ENCODE peak calls at places on chromosomes 16 and 17, in six cellular contexts. U is neuronal stem cell, M is mesenchymal stem cell, T is mesendoderm, O is IMR-90, D is H1. B is an unnamed sample. For H3K36me3, the result is how much of the 10 kb centered on the place peaks cover.

GRCh38 chr17:49471089-49471683 is 23.9 kb upstream of the NGFR start:
- DNase-seq in M (peak), U (no peak), D (no peak), T (peak), O (no peak), B (peak)

GRCh38 chr17:33504571-33504970 is 211.5 kb upstream of the ASIC2 start:
- DNase-seq in D (no peak), U (no peak), O (no peak), M (no peak), T (no peak), B (no peak)

GRCh38 chr17:50363217-50364060 is 9.5 kb downstream of the MRPL27 start:
- DNase-seq in O (peak), T (peak), M (peak), D (peak), U (peak), B (no peak)

GRCh38 chr16:29815032-29815721 is 775 bp upstream of the PAGR1 start:
- DNase-seq in U (no peak), O (no peak), M (peak), T (peak), D (no peak), B (peak)

GRCh38 chr17:44122825-44123355 is 551 bp downstream of the HDAC5 start:
- DNase-seq in T (peak), O (no peak), U (no peak), D (no peak), M (no peak), B (no peak)

GRCh38 chr16:65070831-65071230 is 51.0 kb downstream of the CDH11 start:
- DNase-seq in O (peak), U (peak), M (peak), T (peak), D (peak), B (peak)

GRCh38 chr17:7204828-7205461 is 14.7 kb downstream of the DLG4 start:
- DNase-seq in T (peak), U (peak), D (peak), M (peak), O (peak), B (peak)

GRCh38 chr17:59607817-59608403 is 11.8 kb upstream of the CLTC start:
- DNase-seq in T (peak), D (no peak), U (no peak), O (no peak), M (no peak), B (peak)

GRCh38 chr17:73043686-73044581 is 48.6 kb downstream of the SLC39A11 start:
- DNase-seq in D (no peak), T (no peak), U (no peak), M (no peak), O (peak), B (no peak)

GRCh38 chr16:21952040-21952792 is 945 bp upstream of the UQCRC2 start:
- DNase-seq in D (no peak), M (peak), O (peak), U (peak), T (peak), B (peak)

GRCh38 chr17:82232876-82233785 is 4.3 kb downstream of the SLC16A3 start:
- DNase-seq in O (no peak), T (no peak), U (no peak), M (no peak), D (no peak), B (no peak)

GRCh38 chr17:5699789-5700188 is 115.5 kb upstream of the NLRP1 start:
- DNase-seq in M (no peak), O (no peak), D (no peak), U (no peak), T (peak), B (no peak)

GRCh38 chr17:17888821-17889220 is 52.0 kb upstream of the SREBF1 start:
- DNase-seq in M (no peak), O (peak), T (peak), D (no peak), U (no peak), B (no peak)

GRCh38 chr17:69502488-69502887 is 88.0 kb downstream of the MAP2K6 start:
- DNase-seq in D (no peak), U (no peak), O (no peak), T (no peak), M (no peak), B (no peak)

GRCh38 chr16:68499011-68499410 is 40.1 kb upstream of the ZFP90 start:
- DNase-seq in T (no peak), U (no peak), D (no peak), O (no peak), M (no peak), B (no peak)

GRCh38 chr17:3534881-3535252 is 22.7 kb downstream of the TRPV3 start:
- DNase-seq in U (no peak), T (peak), D (no peak), M (peak), O (peak), B (no peak)

GRCh38 chr17:75681289-75681688 is 14.2 kb downstream of the SAP30BP start:
- DNase-seq in T (no peak), M (peak), D (no peak), O (peak), U (no peak), B (peak)

GRCh38 chr16:3518983-3519343 is 18.2 kb downstream of the CLUAP1 start:
- DNase-seq in U (no peak), M (no peak), D (no peak), O (no peak), T (no peak), B (no peak)

GRCh38 chr17:72948115-72948514 is 144.4 kb downstream of the SLC39A11 start:
- DNase-seq in M (no peak), D (no peak), T (no peak), U (no peak), O (no peak), B (no peak)

GRCh38 chr16:11576427-11577289 is 10.1 kb downstream of the LITAF start:
- DNase-seq in T (no peak), U (no peak), O (no peak), D (no peak), M (peak), B (no peak)

GRCh38 chr16:67415872-67416793 is at the start of gene ZDHHC1:
- DNase-seq in D (no peak), T (peak), M (peak), O (peak), U (peak), B (no peak)

GRCh38 chr17:7336240-7337175 is at the start of gene ACAP1:
- DNase-seq in U (no peak), M (no peak), D (peak), T (peak), O (no peak), B (no peak)

GRCh38 chr16:49638696-49639629 is 216.9 kb downstream of the ZNF423 start:
- DNase-seq in M (peak), T (no peak), O (peak), U (no peak), D (no peak), B (no peak)

GRCh38 chr16:55169780-55170179 is 154.2 kb upstream of the IRX6 start:
- DNase-seq in U (no peak), O (no peak), M (no peak), T (no peak), D (no peak), B (no peak)

GRCh38 chr17:60421273-60422161 is 772 bp upstream of the CHCT1 start:
- DNase-seq in D (peak), T (peak), O (peak), M (peak), U (peak), B (peak)

GRCh38 chr17:76385892-76386786 is 1.7 kb downstream of the SPHK1 start:
- DNase-seq in M (peak), O (peak), D (no peak), T (peak), U (peak), B (peak)

GRCh38 chr17:77352441-77352840 is 211.7 kb downstream of the SEC14L1 start:
- DNase-seq in U (no peak), T (no peak), M (no peak), O (no peak), D (no peak), B (no peak)

GRCh38 chr16:81167851-81168250 is 70.6 kb upstream of the BCO1 start:
- DNase-seq in M (no peak), O (no peak), T (no peak), U (no peak), D (no peak), B (no peak)
- H3K23ac ChIP-seq in M (no peak), O (no peak), T (no peak), U (no peak), D (no peak), B (no peak)

GRCh38 chr17:4554441-4554996 is 665 bp downstream of the MYBBP1A start:
- DNase-seq in O (no peak), T (no peak), U (no peak), M (no peak), D (no peak), B (no peak)
- H3K36me3 ChIP-seq in O (under half), T (under half), U (under half), M (under half), D (under half), B (under half)

DNA sequence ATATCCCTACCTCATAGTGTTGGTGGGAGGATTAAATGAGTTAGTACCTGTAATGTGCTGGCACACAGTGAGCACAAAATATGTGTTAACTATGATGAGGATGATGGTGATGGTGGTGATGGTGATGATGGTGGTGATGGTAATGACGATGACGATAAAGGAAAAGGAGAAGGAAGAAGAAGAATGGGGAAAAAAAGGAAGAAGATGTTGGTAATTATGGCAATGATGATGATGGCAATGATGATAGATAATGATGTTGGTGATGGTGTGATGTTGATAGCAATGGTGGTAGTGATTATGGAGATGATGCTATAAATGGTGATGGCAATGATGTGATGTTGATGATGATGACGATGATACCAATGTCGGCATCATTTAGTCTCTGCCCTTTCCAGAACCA is 270.2 kb downstream of the GRIN2A start:
- DNase-seq in D (no peak), M (no peak), U (no peak), T (no peak), O (no peak), B (no peak)
- H3K23ac ChIP-seq in D (no peak), M (no peak), U (no peak), T (no peak), O (no peak), B (no peak)

DNA sequence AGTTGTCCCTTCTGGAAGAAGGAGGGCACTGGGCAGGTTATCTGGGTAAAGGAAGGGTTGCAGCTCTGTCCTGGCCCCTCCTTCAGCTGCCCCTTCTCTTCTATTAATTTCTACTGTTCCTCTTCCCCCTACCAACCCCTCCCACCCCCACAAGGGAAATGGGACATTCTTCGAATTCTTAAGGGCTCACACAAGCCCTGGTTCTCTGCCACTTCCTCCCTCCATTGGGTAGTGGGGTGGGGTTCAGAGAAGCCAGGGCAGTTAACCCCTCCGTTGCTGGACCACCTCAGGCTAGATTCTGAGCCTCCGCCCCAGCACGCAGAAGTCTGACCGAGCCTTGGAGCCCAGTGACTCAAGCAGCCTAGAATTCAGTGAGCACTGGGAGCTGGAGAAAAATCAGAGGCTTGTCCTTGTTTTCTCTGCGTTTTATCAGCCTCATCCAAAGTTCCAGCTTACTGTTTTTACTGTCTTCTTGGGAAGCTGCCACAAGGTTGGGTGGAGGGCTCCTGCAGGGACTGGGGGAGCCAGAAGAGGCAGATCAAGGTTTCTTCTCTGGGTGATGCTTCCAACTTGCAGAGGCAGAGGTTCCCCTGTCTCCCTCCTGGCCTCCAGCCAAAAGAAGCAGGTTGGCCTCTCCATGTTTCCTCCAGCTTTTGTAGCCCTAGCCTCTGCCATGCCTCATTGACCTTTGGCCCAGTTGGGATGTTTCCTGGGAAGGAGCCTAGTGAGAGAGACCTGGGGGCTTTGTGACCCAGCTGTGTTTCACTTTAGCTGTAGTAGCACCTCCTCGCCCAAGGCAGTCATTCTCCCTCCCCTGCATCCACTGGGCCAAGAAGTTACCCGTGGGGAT is 10.2 kb downstream of the LASP1 start:
- DNase-seq in D (peak), M (peak), T (peak), O (peak), U (no peak), B (no peak)
- H3K36me3 ChIP-seq in D (under half), M (half or more), T (under half), O (half or more), U (half or more), B (under half)

DNA sequence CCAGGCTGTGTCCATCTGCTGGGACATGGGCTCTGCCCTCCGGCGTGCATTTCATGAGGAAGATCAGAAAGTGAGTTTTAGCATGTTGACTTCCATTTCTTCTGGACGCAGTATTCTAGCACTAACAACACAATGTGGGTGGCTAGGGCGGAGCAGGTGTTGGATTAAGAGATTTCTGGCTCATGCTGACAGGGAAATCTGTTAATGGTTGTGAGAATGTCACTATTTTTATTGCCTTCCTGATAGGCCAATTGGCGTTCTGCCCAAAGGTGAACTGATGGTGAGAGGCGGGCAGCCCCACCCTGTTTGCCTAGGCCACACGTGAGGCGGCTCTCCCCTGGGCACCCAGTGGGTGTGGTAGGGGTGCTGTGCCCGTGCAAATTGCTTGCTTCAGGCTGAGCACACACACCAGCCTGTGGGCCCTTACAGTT is 30.8 kb downstream of the PGS1 start:
- DNase-seq in D (no peak), O (no peak), M (no peak), U (no peak), T (no peak), B (no peak)
- H3K23ac ChIP-seq in D (no peak), O (no peak), M (no peak), U (no peak), T (no peak), B (no peak)

DNA sequence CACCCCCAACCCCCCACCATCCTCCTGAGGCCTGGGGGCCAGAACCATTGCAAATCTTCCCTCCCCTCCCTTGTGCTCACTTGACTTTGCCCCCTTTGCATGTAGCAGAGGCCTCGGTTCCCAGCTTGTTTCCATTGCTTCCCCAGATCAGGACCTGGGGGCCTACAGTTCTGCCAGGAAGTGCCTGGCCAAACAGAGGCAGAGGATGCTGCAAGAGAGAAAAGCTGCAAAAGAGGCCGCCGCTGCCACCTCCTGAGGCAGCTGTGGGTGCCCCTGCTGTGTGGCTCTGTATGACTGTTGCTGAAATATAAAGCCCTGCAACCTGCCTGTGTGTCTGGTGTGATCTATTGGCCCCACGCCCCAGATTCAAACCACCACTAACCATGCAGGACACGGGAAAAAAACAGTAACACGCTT is 2.3 kb downstream of the NDUFB10 start:
- DNase-seq in O (no peak), D (no peak), T (peak), M (no peak), U (no peak), B (no peak)
- H3K36me3 ChIP-seq in O (under half), D (under half), T (under half), M (under half), U (under half), B (under half)

B was measured in trophoblast cell.